ENCODE peak calls at places on chromosomes 7 and 10, in five cellular contexts. A is tibial artery, J is brain microvascular endothelial cell, D is fibroblast of lung, S is AG04450. I is an unnamed sample.

GRCh38 chr7:84354030-84354429 is 159.4 kb upstream of the SEMA3A start:
- DNase-seq in D (no peak), S (no peak), A (no peak), J (no peak), I (no peak)

GRCh38 chr7:30510124-30511074 is 5.8 kb upstream of the GGCT start:
- DNase-seq in S (no peak), D (peak; percentile 41), J (no peak), A (peak; percentile 35), I (no peak)

GRCh38 chr7:70791341-70791740 is 340.6 kb upstream of the GALNT17 start:
- DNase-seq in J (no peak), A (no peak), S (no peak), D (no peak), I (no peak)

GRCh38 chr7:131774419-131775220 is 218.2 kb upstream of the PODXL start:
- DNase-seq in S (no peak), D (peak; percentile 2), J (no peak), A (no peak), I (no peak)

GRCh38 chr7:24979470-24979862 is 512 bp downstream of the OSBPL3 start:
- DNase-seq in A (peak; percentile 49), S (no peak), D (no peak), J (peak; percentile 47), I (peak; percentile 64)

GRCh38 chr7:54810401-54810800 is 51.4 kb upstream of the SEC61G start:
- DNase-seq in D (peak; percentile 59), J (no peak), S (no peak), A (no peak), I (no peak)

GRCh38 chr7:29345590-29345989 is 151.0 kb downstream of the CHN2 start:
- DNase-seq in S (no peak), J (peak; percentile 23), A (peak; percentile 33), D (peak; percentile 13), I (no peak)

GRCh38 chr7:41038211-41038610 is 664.7 kb downstream of the INHBA start:
- DNase-seq in J (no peak), A (no peak), D (no peak), S (no peak), I (no peak)

GRCh38 chr10:123156091-123156490 is 1.9 kb downstream of the BUB3 start:
- DNase-seq in D (peak; percentile 37), S (no peak), J (peak; percentile 49), A (no peak), I (no peak)

GRCh38 chr10:51658075-51658474 is 41.3 kb downstream of the CSTF2T start:
- DNase-seq in D (no peak), A (no peak), S (no peak), J (no peak), I (no peak)

GRCh38 chr7:116588641-116589594 is 64.1 kb downstream of the CAV1 start:
- DNase-seq in D (peak; percentile 66), A (no peak), J (peak; percentile 44), S (no peak), I (no peak)

GRCh38 chr7:140390466-140391190 is 7.7 kb downstream of the SLC37A3 start:
- DNase-seq in J (no peak), S (no peak), A (no peak), D (peak; percentile 54), I (no peak)

GRCh38 chr7:140025814-140026433 is 36.8 kb downstream of the PARP12 start:
- DNase-seq in S (no peak), J (no peak), A (no peak), D (no peak), I (no peak)

GRCh38 chr7:98727146-98727709 is 110.1 kb downstream of the NPTX2 start:
- DNase-seq in J (no peak), A (no peak), D (no peak), S (no peak), I (no peak)

GRCh38 chr7:150340024-150340749 is 1.2 kb downstream of the RARRES2 start:
- DNase-seq in J (no peak), S (peak; percentile 21), D (peak; percentile 82), A (no peak), I (no peak)

GRCh38 chr7:101645951-101646350 is 16.9 kb upstream of the MYL10 start:
- DNase-seq in J (no peak), A (no peak), D (no peak), S (no peak), I (no peak)

GRCh38 chr10:11160982-11161554 is 143.4 kb downstream of the CELF2 start:
- DNase-seq in J (no peak), D (no peak), S (no peak), A (peak; percentile 41), I (no peak)

GRCh38 chr10:119538632-119539358 is 3.7 kb downstream of the RGS10 start:
- DNase-seq in S (no peak), A (no peak), J (no peak), D (no peak), I (no peak)
- TF ChIP-seq CTCF in S (peak; percentile 11), A (no peak), J (peak; percentile 23), D (no peak), I (no peak)

GRCh38 chr7:45086348-45087065 is 2.3 kb downstream of the NACAD start:
- DNase-seq in D (no peak), J (no peak), S (no peak), A (no peak), I (no peak)

GRCh38 chr7:45088821-45089313 is at the start of gene NACAD:
- DNase-seq in A (peak; percentile 41), D (peak; percentile 28), J (no peak), S (no peak), I (no peak)

GRCh38 chr7:45087301-45088145 is 1.2 kb downstream of the NACAD start:
- DNase-seq in S (no peak), J (no peak), D (no peak), A (no peak), I (no peak)

GRCh38 chr7:45088146-45088701 is 545 bp downstream of the NACAD start:
- DNase-seq in A (no peak), D (no peak), S (no peak), J (no peak), I (no peak)

DNA sequence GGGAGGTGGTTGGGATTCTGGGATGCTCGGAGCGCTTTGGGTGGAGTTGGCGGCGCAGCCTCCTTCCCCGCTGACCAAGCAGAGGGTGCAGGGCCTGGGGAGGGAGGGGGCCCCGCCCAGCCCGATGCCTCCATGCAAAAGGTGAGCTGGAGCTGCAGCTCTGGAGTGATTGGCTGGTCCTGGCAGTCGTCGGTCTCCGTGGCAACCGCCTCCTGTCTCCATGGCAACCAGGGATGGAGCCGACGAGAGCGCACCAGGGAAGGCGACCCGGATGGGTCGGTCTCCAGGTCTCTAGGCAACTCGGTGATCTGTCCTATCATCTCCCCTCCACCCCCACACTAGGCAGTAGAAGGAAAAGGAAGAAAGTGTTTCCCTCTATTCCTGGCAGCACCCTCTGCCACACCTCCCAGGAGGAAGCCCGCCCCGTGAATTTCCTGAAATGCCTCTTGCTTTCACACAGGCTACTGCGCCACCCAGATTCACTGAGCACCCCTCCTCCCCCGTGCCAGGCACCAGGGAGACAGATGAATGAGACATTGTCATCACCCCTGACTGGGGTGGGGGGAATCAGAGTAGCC is 634 bp upstream of the NACAD start:
- DNase-seq in A (no peak), J (peak; percentile 29), D (peak; percentile 58), S (no peak), I (no peak)
- H3K4me3 ChIP-seq in A (peak overlapping the region; percentile 74), J (peak overlapping the region; percentile 52), D (peak overlapping the region; percentile 69), S (peak overlapping the region; percentile 69), I (peak overlapping the region; percentile 70)

GRCh38 chr10:75433216-75433615 is 1.8 kb downstream of the LRMDA start:
- DNase-seq in J (no peak), A (no peak), S (no peak), D (no peak), I (no peak)
- H3K27me3 ChIP-seq in J (peaks cover 22% of the 10 kb centered on the region), A (no peaks in the 10 kb centered on the region), S (peaks cover 30% of the 10 kb centered on the region), D (peaks cover 3% of the 10 kb centered on the region), I (no peaks in the 10 kb centered on the region)

GRCh38 chr10:122112625-122113160 is 123.7 kb downstream of the TACC2 start:
- DNase-seq in J (peak; percentile 90), S (peak; percentile 87), A (peak; percentile 85), D (peak; percentile 94), I (peak; percentile 94)
- TF ChIP-seq CTCF in J (peak; percentile 53), S (peak; percentile 57), A (peak; percentile 64), D (peak; percentile 50), I (peak; percentile 66)

DNA sequence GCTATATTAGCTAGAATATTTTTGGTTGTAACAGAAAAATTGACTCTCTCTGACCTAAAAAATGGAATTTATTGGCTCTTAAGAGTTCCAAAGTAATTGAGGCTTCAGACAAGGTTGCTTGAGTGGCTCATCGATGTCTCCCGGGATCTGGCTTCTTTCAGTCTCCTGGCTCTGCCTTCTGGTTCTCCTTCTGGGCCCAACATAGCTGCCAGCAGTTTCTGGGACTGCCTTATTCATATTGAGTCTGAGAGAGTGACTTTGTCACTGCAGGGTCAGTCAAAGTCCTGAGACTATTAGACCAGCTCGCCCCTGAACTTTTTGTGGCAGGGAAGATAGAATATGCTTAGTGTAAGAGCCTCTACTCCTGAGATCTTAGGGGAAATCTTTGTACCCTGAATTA is 94.0 kb downstream of the MMRN2 start:
- DNase-seq in S (no peak), A (peak; percentile 52), J (no peak), D (no peak), I (no peak)
- H3K4me3 ChIP-seq in S (no peak overlapping the region), A (no peak overlapping the region), J (no peak overlapping the region), D (no peak overlapping the region), I (no peak overlapping the region)

GRCh38 chr7:28276303-28276702 is 95.7 kb upstream of the JAZF1 start:
- DNase-seq in A (no peak), J (no peak), S (no peak), D (no peak), I (no peak)
- H3K27me3 ChIP-seq in A (no peaks in the 10 kb centered on the region), J (no peaks in the 10 kb centered on the region), S (peaks cover 4% of the 10 kb centered on the region), D (no peaks in the 10 kb centered on the region), I (no peaks in the 10 kb centered on the region)

DNA sequence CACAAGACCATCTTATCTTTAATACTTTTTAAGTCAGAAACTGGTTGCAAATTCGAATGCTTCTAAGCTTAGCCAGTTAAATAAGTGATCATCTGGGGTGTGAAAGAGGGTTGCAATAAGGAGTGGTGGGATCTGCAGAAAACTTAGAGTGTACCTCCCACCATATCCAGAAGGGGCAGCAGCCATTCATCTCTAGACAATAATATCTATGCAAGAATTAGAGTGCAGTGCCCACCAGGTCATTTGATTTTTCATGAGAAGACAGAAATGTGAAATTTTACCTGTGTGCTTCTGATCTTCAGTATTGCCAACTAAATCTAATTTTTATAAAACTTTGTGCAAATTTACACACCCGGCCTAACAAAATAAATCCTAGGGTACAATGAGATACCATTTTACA is 127.2 kb upstream of the SP4 start:
- DNase-seq in A (no peak), S (no peak), J (no peak), D (no peak), I (no peak)
- TF ChIP-seq CTCF in A (no peak), S (peak; percentile 24), J (peak; percentile 33), D (peak; percentile 10), I (no peak)

GRCh38 chr7:94507462-94507861 is 2.1 kb upstream of the CASD1 start:
- DNase-seq in A (no peak), D (no peak), J (no peak), S (no peak), I (no peak)
- H3K4me3 ChIP-seq in A (no peak overlapping the region), D (no peak overlapping the region), J (no peak overlapping the region), S (no peak overlapping the region), I (no peak overlapping the region)

GRCh38 chr10:103576076-103576471 is 82.6 kb downstream of the NEURL1 start:
- DNase-seq in S (no peak), J (no peak), A (no peak), D (no peak), I (no peak)
- H3K27me3 ChIP-seq in S (peaks cover 69% of the 10 kb centered on the region), J (peaks cover 58% of the 10 kb centered on the region), A (no peaks in the 10 kb centered on the region), D (peaks cover 25% of the 10 kb centered on the region), I (no peaks in the 10 kb centered on the region)

GRCh38 chr10:119391430-119392313 is 150.8 kb downstream of the RGS10 start:
- DNase-seq in J (no peak), A (no peak), S (no peak), D (no peak), I (no peak)
- TF ChIP-seq CTCF in J (no peak), A (no peak), S (no peak), D (no peak), I (no peak)

I was measured in right atrium auricular region.